ENCODE peak calls at places on chromosomes 1 and 21, in seven cellular contexts. T is PC-3, M is GM13977, P is endothelial cell, W is neural progenitor cell, U is neural crest cell, E is WTC11. K is an unnamed sample.

GRCh38 chr1:26281091-26281958 is 1.4 kb downstream of the SH3BGRL3 start:
- DNase-seq in T (no peak), M (no peak), P (no peak), W (peak; percentile 17), U (no peak), E (no peak), K (no peak)

GRCh38 chr1:83026745-83027144 is 972.2 kb downstream of the TTLL7 start:
- DNase-seq in T (peak; percentile 70), M (no peak), P (no peak), W (no peak), U (no peak), E (no peak), K (no peak)

GRCh38 chr1:230745071-230745470 is 2.1 kb upstream of the CAPN9 start:
- DNase-seq in T (no peak), M (no peak), P (no peak), W (no peak), U (no peak), E (no peak), K (no peak)

GRCh38 chr21:16708431-16708830 is 804.4 kb upstream of the CXADR start:
- DNase-seq in T (no peak), M (no peak), P (no peak), W (no peak), U (no peak), E (no peak), K (no peak)

GRCh38 chr1:63732666-63733065 is 41.2 kb upstream of the ROR1 start:
- DNase-seq in T (no peak), M (no peak), P (no peak), W (no peak), U (no peak), E (no peak), K (no peak)

GRCh38 chr1:182549811-182550210 is 39.2 kb downstream of the RNASEL start:
- DNase-seq in T (no peak), M (no peak), P (no peak), W (no peak), U (no peak), E (no peak), K (no peak)

GRCh38 chr1:167432780-167433179 is 85.5 kb downstream of the CD247 start:
- DNase-seq in T (no peak), M (no peak), P (no peak), W (no peak), U (no peak), E (no peak), K (no peak)

GRCh38 chr1:170586321-170586855 is 54.4 kb downstream of the GORAB start:
- DNase-seq in T (no peak), M (no peak), P (no peak), W (peak; percentile 66), U (no peak), E (no peak), K (no peak)

GRCh38 chr1:55478742-55479141 is 263.6 kb upstream of the USP24 start:
- DNase-seq in T (peak; percentile 79), M (peak; percentile 11), P (no peak), W (peak; percentile 32), U (no peak), E (no peak), K (no peak)

GRCh38 chr21:16195476-16195875 is 465.7 kb downstream of the USP25 start:
- DNase-seq in T (no peak), M (no peak), P (no peak), W (no peak), U (no peak), E (no peak), K (no peak)

GRCh38 chr21:15804247-15804985 is 74.6 kb downstream of the USP25 start:
- DNase-seq in T (no peak), M (no peak), P (no peak), W (no peak), U (no peak), E (no peak), K (no peak)

GRCh38 chr1:17273096-17273495 is 24.2 kb downstream of the PADI3 start:
- DNase-seq in T (no peak), M (no peak), P (no peak), W (no peak), U (no peak), E (no peak), K (no peak)

GRCh38 chr1:84665703-84666317 is 24.5 kb downstream of the SSX2IP start:
- DNase-seq in T (no peak), M (no peak), P (no peak), W (no peak), U (no peak), E (no peak), K (no peak)

GRCh38 chr1:167968569-167968968 is 31.7 kb upstream of the MPC2 start:
- DNase-seq in T (no peak), M (no peak), P (no peak), W (no peak), U (no peak), E (no peak), K (no peak)

GRCh38 chr1:243343970-243344749 is 88.3 kb downstream of the SDCCAG8 start:
- DNase-seq in T (peak; percentile 88), M (peak; percentile 53), P (no peak), W (peak; percentile 74), U (no peak), E (no peak), K (no peak)

GRCh38 chr1:221699582-221700519 is 42.0 kb downstream of the DUSP10 start:
- DNase-seq in T (no peak), M (no peak), P (no peak), W (no peak), U (no peak), E (no peak), K (no peak)

GRCh38 chr1:236421022-236421421 is 26.9 kb downstream of the EDARADD start:
- DNase-seq in T (peak; percentile 37), M (no peak), P (no peak), W (no peak), U (no peak), E (no peak), K (no peak)

GRCh38 chr1:213571843-213572242 is 415.9 kb upstream of the PROX1 start:
- DNase-seq in T (no peak), M (no peak), P (no peak), W (no peak), U (no peak), E (no peak), K (no peak)

GRCh38 chr1:9322845-9323244 is 30.2 kb downstream of the SPSB1 start:
- DNase-seq in T (no peak), M (no peak), P (no peak), W (peak; percentile 27), U (peak; percentile 26), E (no peak), K (no peak)

GRCh38 chr1:7425229-7425628 is 345.9 kb upstream of the VAMP3 start:
- DNase-seq in T (no peak), M (no peak), P (no peak), W (no peak), U (no peak), E (no peak), K (no peak)

GRCh38 chr1:201406831-201407406 is 7.8 kb upstream of the LAD1 start:
- DNase-seq in T (no peak), M (no peak), P (no peak), W (no peak), U (no peak), E (no peak), K (no peak)

GRCh38 chr1:230236951-230237350 is 169.9 kb downstream of the GALNT2 start:
- DNase-seq in T (no peak), M (no peak), P (no peak), W (no peak), U (no peak), E (no peak), K (no peak)

GRCh38 chr1:23913212-23913880 is at the start of gene CNR2:
- DNase-seq in T (no peak), M (no peak), P (no peak), W (no peak), U (no peak), E (no peak), K (no peak)

GRCh38 chr1:107748529-107748928 is 216.5 kb downstream of the VAV3 start:
- DNase-seq in T (peak; percentile 56), M (no peak), P (no peak), W (peak; percentile 32), U (no peak), E (no peak), K (no peak)
- TF ChIP-seq CTCF in T (peak; percentile 55), M (peak; percentile 23), P (no peak), W (peak; percentile 57), U (peak; percentile 66), E (no peak), K (no peak)

DNA sequence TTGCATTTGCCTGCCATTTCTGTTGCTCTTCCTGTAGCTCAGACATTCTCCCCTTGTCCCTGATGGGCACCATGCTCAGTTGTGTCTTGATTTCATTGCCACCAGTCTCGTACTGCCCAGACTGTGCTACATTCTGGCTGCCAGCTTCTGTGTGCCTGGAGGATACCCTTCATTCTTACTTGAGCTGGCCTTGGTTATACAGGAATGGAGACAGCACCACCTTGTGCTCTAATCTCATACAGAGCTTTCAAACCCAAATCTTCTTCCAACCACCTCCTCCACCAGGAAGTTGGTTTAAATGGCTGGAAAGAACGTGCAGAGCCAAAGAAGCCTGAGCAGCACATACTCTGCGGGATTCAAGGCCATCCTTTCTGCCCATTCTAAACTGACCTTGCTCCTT is 165.3 kb downstream of the SLC35F3 start:
- DNase-seq in T (peak; percentile 52), M (no peak), P (no peak), W (no peak), U (no peak), E (no peak), K (no peak)
- TF ChIP-seq CTCF in T (peak; percentile 71), M (no peak), P (no peak), W (peak; percentile 30), U (peak; percentile 19), E (no peak), K (no peak)

DNA sequence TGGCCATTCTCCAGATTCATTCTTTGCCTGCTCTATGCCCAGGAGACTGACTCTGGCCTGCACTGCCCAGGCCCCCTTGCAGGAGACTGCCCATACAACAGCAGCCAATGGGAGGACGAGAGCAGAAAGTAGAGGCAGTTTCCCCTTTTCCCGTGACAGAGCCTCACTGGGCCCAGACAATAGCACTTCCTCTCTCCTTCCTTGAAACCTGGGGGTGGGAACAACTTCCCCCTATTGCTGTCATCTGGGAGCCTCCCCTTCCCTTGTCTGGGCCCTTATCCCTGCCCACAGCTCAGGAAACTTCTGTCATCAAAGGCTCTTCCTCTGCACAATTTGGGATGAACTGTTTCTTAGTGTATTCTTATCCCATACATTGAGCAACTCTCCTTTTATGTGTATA is 60.8 kb upstream of the KCNJ15 start:
- DNase-seq in T (no peak), M (no peak), P (no peak), W (no peak), U (no peak), E (no peak), K (no peak)
- TF ChIP-seq CTCF in T (no peak), M (no peak), P (no peak), W (no peak), U (no peak), E (no peak), K (no peak)

DNA sequence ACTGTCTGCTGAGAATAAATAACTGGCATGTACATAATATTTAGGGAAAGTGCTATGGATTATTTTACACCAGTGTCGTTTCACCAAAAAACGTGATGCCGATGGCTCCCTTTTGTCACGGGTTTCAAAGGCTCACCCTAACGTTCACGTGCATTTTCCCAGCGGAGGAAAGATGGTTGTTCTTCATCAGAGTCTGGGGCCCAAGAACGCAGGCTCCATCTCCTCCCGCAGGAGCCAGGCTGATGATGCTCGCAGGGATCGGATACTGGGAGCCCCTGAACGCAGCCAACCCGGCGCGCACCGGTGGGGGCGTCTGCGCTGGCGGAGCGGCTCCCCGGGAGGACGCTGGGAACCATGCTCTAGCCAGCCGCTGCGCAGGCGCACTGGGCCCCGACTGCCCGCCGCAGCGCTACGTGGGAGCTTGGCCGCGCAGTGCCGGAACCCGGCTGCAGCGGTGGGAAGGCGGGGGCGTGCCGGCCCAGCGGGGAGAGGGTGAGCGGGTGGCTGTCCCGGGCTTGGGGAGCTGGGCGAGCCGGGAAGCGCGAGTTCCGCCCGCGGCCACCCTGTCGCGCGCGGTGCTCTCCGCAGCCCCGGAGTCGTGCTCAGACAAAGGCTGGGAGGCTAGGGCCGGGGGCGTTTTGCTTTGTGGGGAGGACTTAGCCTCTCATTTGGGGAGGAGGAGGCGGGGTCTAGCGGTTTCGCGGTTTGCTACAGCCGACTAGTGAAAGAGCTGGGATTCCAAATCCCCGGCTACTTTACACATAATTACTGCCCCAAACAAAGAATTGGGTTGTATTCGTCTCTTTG is at the start of gene ZFP69B:
- DNase-seq in T (peak; percentile 86), M (peak; percentile 95), P (peak; percentile 97), W (peak; percentile 97), U (peak; percentile 96), E (peak; percentile 94), K (peak; percentile 98)
- TF ChIP-seq CTCF in T (no peak), M (peak; percentile 22), P (no peak), W (no peak), U (no peak), E (no peak), K (no peak)